ENCODE peak calls at places on chromosomes 7 and 10, in four cellular contexts. C is endothelial cell of umbilical vein, D is IMR-90, E is GM06990. N is an unnamed sample.

GRCh38 chr10:76251773-76252617 is 820.6 kb downstream of the LRMDA start:
- DNase-seq in C (peak; percentile 60), D (peak; percentile 93), E (no peak), N (peak; percentile 64)

GRCh38 chr10:79074732-79075131 is 6.0 kb downstream of the ZMIZ1 start:
- DNase-seq in D (no peak), C (no peak), E (no peak), N (no peak)

GRCh38 chr10:33880291-33880690 is 545.8 kb upstream of the NRP1 start:
- DNase-seq in D (no peak), C (no peak), E (no peak), N (no peak)

GRCh38 chr10:78656815-78657621 is 411.7 kb upstream of the ZMIZ1 start:
- DNase-seq in E (no peak), D (no peak), C (peak; percentile 25), N (no peak)

GRCh38 chr7:149385195-149385955 is 75.5 kb downstream of the ZNF777 start:
- DNase-seq in D (no peak), E (no peak), C (no peak), N (no peak)

GRCh38 chr7:27115161-27116018 is 12.9 kb upstream of the HOXA2 start:
- DNase-seq in D (peak; percentile 92), C (peak; percentile 81), E (no peak), N (no peak)

GRCh38 chr10:118978998-118979350 is 50.5 kb upstream of the NANOS1 start:
- DNase-seq in C (no peak), D (no peak), E (no peak), N (no peak)

GRCh38 chr7:106064836-106065559 is 47.1 kb downstream of the SYPL1 start:
- DNase-seq in C (peak; percentile 88), D (peak; percentile 88), E (no peak), N (peak; percentile 90)

GRCh38 chr7:107446988-107447387 is 22.9 kb upstream of the GPR22 start:
- DNase-seq in D (peak; percentile 51), C (no peak), E (no peak), N (no peak)

GRCh38 chr7:19508821-19509220 is 200.0 kb downstream of the POLR1F start:
- DNase-seq in C (no peak), E (no peak), D (no peak), N (no peak)

GRCh38 chr7:158275711-158276413 is 311.8 kb downstream of the PTPRN2 start:
- DNase-seq in C (no peak), D (no peak), E (no peak), N (no peak)

GRCh38 chr10:86087716-86088115 is 278.9 kb downstream of the GRID1 start:
- DNase-seq in E (no peak), C (no peak), D (no peak), N (no peak)

GRCh38 chr7:21253740-21254687 is 173.9 kb upstream of the SP4 start:
- DNase-seq in C (peak; percentile 78), E (no peak), D (peak; percentile 26), N (no peak)

GRCh38 chr7:18890885-18891621 is 226.4 kb downstream of the TWIST1 start:
- DNase-seq in D (peak; percentile 39), C (peak; percentile 43), E (no peak), N (no peak)

GRCh38 chr10:47384148-47384921 is at the start of gene ZNF488:
- DNase-seq in D (peak; percentile 49), E (peak; percentile 73), C (peak; percentile 83), N (no peak)

GRCh38 chr10:74071151-74071550 is 73.2 kb downstream of the VCL start:
- DNase-seq in D (peak; percentile 92), E (no peak), C (peak; percentile 94), N (peak; percentile 57)

GRCh38 chr10:80196270-80196949 is 8.9 kb downstream of the ANXA11 start:
- DNase-seq in E (peak; percentile 48), C (peak; percentile 40), D (peak; percentile 61), N (no peak)

GRCh38 chr10:11819027-11819426 is 4.1 kb upstream of the PROSER2 start:
- DNase-seq in D (no peak), E (no peak), C (no peak), N (no peak)

GRCh38 chr7:44959956-44960640 is 18.7 kb downstream of the MYO1G start:
- DNase-seq in E (no peak), C (no peak), D (no peak), N (no peak)

GRCh38 chr10:89494615-89495014 is 40.8 kb downstream of the SLC16A12 start:
- DNase-seq in E (no peak), D (no peak), C (no peak), N (no peak)

GRCh38 chr7:137791947-137792346 is 54.8 kb downstream of the DGKI start:
- DNase-seq in D (no peak), E (no peak), C (no peak), N (no peak)

GRCh38 chr7:148715027-148715426 is 16.3 kb downstream of the CUL1 start:
- DNase-seq in D (no peak), C (no peak), E (no peak), N (no peak)

GRCh38 chr7:2471022-2471329 is 5.2 kb downstream of the GRIFIN start:
- DNase-seq in E (no peak), D (peak; percentile 74), C (no peak), N (no peak)

GRCh38 chr7:123622660-123623386 is 21.2 kb downstream of the ASB15 start:
- DNase-seq in C (no peak), E (no peak), D (no peak), N (no peak)

GRCh38 chr7:4242706-4243105 is 439.4 kb upstream of the FOXK1 start:
- DNase-seq in C (no peak), D (no peak), E (no peak), N (no peak)

GRCh38 chr7:126790763-126791162 is 462.0 kb downstream of the GRM8 start:
- DNase-seq in D (no peak), E (no peak), C (no peak), N (no peak)

GRCh38 chr7:135575296-135575695 is 17.6 kb downstream of the NUP205 start:
- DNase-seq in E (peak; percentile 63), D (no peak), C (no peak), N (no peak)

GRCh38 chr10:43208147-43209063 is 58.5 kb downstream of the RASGEF1A start:
- DNase-seq in D (no peak), C (no peak), E (no peak), N (no peak)

GRCh38 chr10:33212061-33212748 is 122.3 kb downstream of the NRP1 start:
- DNase-seq in E (no peak), D (peak; percentile 63), C (no peak), N (no peak)

GRCh38 chr7:45646207-45646821 is 72.1 kb downstream of the ADCY1 start:
- DNase-seq in C (no peak), E (no peak), D (no peak), N (no peak)

GRCh38 chr7:40115941-40116340 is 18.5 kb downstream of the MPLKIP start:
- DNase-seq in C (no peak), E (no peak), D (no peak), N (no peak)

GRCh38 chr7:102872460-102872859 is 40.3 kb upstream of the LRRC17 start:
- DNase-seq in E (no peak), C (peak; percentile 98), D (peak; percentile 98), N (peak; percentile 87)

GRCh38 chr7:120273476-120273975 is 551 bp downstream of the KCND2 start:
- DNase-seq in C (peak; percentile 7), E (peak; percentile 83), D (no peak), N (no peak)

GRCh38 chr10:30842185-30842584 is 189.5 kb downstream of the ZNF438 start:
- DNase-seq in E (no peak), C (no peak), D (no peak), N (no peak)
- TF ChIP-seq CTCF in E (no peak), C (no peak), D (no peak), N (no peak)

GRCh38 chr7:118918556-118918955 is 694.1 kb downstream of the ANKRD7 start:
- DNase-seq in D (peak; percentile 5), E (no peak), C (no peak), N (no peak)
- TF ChIP-seq CTCF in D (peak; percentile 46), E (no peak), C (no peak), N (no peak)

GRCh38 chr7:31107106-31108090 is 55.3 kb downstream of the ADCYAP1R1 start:
- DNase-seq in D (no peak), C (no peak), E (no peak), N (no peak)
- TF ChIP-seq CTCF in D (no peak), C (no peak), E (no peak), N (no peak)

DNA sequence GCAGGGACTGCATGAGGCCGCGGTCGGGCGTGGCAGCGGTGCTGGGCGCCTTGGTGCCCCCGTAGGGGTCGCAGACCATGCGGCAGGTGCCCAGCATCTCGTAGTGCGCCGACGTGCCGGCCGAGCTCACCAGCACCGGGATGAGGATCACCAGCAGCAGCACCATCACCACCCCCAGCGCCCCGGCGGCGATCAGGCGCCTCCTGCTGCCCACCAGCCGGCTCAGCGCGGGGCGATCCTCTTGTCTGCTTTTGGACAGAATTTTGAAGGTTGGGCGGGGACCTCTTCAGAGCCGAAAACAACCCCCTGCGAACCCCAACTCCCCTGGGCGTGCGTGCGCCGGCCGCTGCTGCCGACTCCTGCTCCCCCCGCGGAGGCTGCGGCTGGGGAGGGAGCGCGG is 779 bp downstream of the C1QL3 start:
- DNase-seq in E (peak; percentile 63), C (no peak), D (peak; percentile 12), N (no peak)
- TF ChIP-seq CTCF in E (peak; percentile 59), C (peak; percentile 7), D (peak; percentile 11), N (peak; percentile 41)

DNA sequence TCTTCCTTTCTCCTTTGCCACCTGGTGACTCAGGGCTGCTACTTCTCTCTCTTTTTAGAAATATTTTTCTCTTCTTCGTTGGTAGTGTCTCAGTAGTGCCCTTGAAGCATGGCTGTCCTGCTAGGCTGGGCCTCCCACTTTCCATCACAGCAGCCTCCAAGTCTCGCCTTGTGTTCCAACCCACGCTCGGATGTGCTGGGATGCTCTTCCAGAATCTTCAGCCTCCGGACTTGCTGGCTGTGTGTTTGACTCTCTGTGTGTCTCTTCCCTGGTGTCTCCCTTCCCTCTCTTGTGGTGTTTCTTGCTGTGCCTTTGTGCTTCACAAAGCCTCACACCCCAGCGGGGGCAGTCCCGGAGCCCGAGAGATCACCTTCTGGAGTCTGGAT is 100.5 kb downstream of the INPP5A start:
- DNase-seq in C (no peak), D (no peak), E (no peak), N (no peak)
- TF ChIP-seq CTCF in C (no peak), D (no peak), E (no peak), N (no peak)

DNA sequence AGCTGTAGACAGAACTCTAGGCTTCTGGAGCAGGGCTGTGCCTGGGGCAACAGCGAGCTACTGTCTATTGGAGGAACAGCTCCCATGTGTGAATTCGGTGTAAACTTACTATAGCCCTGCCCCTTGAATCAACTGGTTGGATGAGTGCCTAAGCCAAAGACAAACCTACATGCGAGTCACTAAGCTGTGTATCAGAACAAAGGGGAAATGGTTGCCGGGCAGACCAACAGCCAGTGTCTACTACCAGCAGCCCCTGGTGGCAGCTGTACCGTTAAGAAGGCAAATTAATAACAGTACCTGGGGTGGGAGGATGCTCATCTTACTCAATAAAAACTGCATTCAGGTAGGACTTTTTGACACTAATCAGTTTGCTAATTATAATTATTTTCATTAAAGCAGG is 343.7 kb downstream of the ACTR3B start:
- DNase-seq in D (no peak), C (no peak), E (no peak), N (no peak)
- TF ChIP-seq CTCF in D (no peak), C (no peak), E (no peak), N (no peak)

GRCh38 chr10:69738858-69739435 is 62.8 kb upstream of the COL13A1 start:
- DNase-seq in D (no peak), E (no peak), C (no peak), N (no peak)
- TF ChIP-seq CTCF in D (no peak), E (no peak), C (no peak), N (no peak)